ENCODE peak calls at places on chromosomes 12 and 14, in nine cellular contexts. F, C, U, Q, Y, B, M, E and Z are unnamed samples.
A peak's percentile ranks its signal among the peaks of the same experiment; 100 is the strongest.

GRCh38 chr12:5012337-5012736 is 31.3 kb upstream of the KCNA5 start:
- DNase-seq in F (no peak), C (no peak), U (no peak), Q (no peak), Y (no peak), B (no peak), M (no peak), E (no peak), Z (peak; percentile 17)

GRCh38 chr12:32032205-32032810 is 73.1 kb downstream of the RESF1 start:
- DNase-seq in F (no peak), C (peak; percentile 23), U (no peak), Q (no peak), Y (no peak), B (no peak), M (no peak), E (no peak), Z (no peak)

GRCh38 chr12:67709367-67709954 is 60.9 kb downstream of the DYRK2 start:
- DNase-seq in F (no peak), C (no peak), U (no peak), Q (no peak), Y (no peak), B (no peak), M (no peak), E (no peak), Z (peak; percentile 39)

GRCh38 chr14:50319293-50319692 is 7.2 kb downstream of the DMAC2L start:
- DNase-seq in F (no peak), C (peak; percentile 46), U (no peak), Q (no peak), Y (no peak), B (no peak), M (no peak), E (no peak), Z (no peak)

GRCh38 chr12:69998011-69998410 is 173.0 kb downstream of the MYRFL start:
- DNase-seq in F (no peak), C (no peak), U (no peak), Q (no peak), Y (no peak), B (no peak), M (no peak), E (no peak), Z (no peak)

GRCh38 chr12:69966409-69966808 is 141.4 kb downstream of the MYRFL start:
- DNase-seq in F (no peak), C (peak; percentile 55), U (no peak), Q (peak; percentile 62), Y (no peak), B (no peak), M (no peak), E (no peak), Z (peak; percentile 53)

GRCh38 chr12:75047885-75048525 is 161.6 kb downstream of the KCNC2 start:
- DNase-seq in F (no peak), C (no peak), U (no peak), Q (no peak), Y (no peak), B (no peak), M (no peak), E (no peak), Z (no peak)

GRCh38 chr12:26091837-26092236 is 33.0 kb downstream of the BHLHE41 start:
- DNase-seq in F (no peak), C (no peak), U (peak; percentile 65), Q (no peak), Y (no peak), B (peak; percentile 57), M (no peak), E (no peak), Z (no peak)

GRCh38 chr12:24754690-24755638 is 193.9 kb downstream of the BCAT1 start:
- DNase-seq in F (no peak), C (peak; percentile 90), U (no peak), Q (no peak), Y (no peak), B (no peak), M (no peak), E (no peak), Z (no peak)

GRCh38 chr14:61355892-61356325 is 34.5 kb downstream of the PRKCH start:
- DNase-seq in F (no peak), C (peak; percentile 11), U (no peak), Q (peak; percentile 52), Y (no peak), B (peak; percentile 72), M (peak; percentile 67), E (no peak), Z (peak; percentile 23)

GRCh38 chr14:73723799-73724621 is 9.8 kb upstream of the PNMA1 start:
- DNase-seq in F (peak; percentile 5), C (peak; percentile 97), U (peak; percentile 38), Q (peak; percentile 89), Y (no peak), B (peak; percentile 38), M (no peak), E (no peak), Z (peak; percentile 83)

GRCh38 chr12:25433581-25434325 is 119.3 kb downstream of the LMNTD1 start:
- DNase-seq in F (no peak), C (peak; percentile 52), U (no peak), Q (no peak), Y (no peak), B (no peak), M (no peak), E (no peak), Z (no peak)

GRCh38 chr14:38389666-38390065 is 133.8 kb upstream of the CLEC14A start:
- DNase-seq in F (no peak), C (peak; percentile 63), U (no peak), Q (no peak), Y (no peak), B (no peak), M (no peak), E (no peak), Z (no peak)

GRCh38 chr12:128817115-128818015 is 6.4 kb downstream of the SLC15A4 start:
- DNase-seq in F (no peak), C (peak; percentile 55), U (no peak), Q (peak; percentile 71), Y (no peak), B (no peak), M (no peak), E (no peak), Z (peak; percentile 71)